ENCODE peak calls at places on chromosomes 3 and 15, in five cellular contexts. V, J, K, T and P are unnamed samples.
A peak's percentile ranks its signal among the peaks of the same experiment; 100 is the strongest.

GRCh38 chr3:46463868-46464241 is 850 bp downstream of the LTF start:
- DNase-seq in V (no peak), J (no peak), K (no peak), T (no peak), P (no peak)

GRCh38 chr15:57762302-57762701 is 55.8 kb downstream of the POLR2M start:
- DNase-seq in V (no peak), J (no peak), K (no peak), T (no peak), P (peak; percentile 39)

GRCh38 chr3:55519016-55519415 is 31.9 kb upstream of the WNT5A start:
- DNase-seq in V (no peak), J (peak; percentile 30), K (no peak), T (no peak), P (no peak)

GRCh38 chr15:70093481-70094309 is 4.0 kb downstream of the TLE3 start:
- DNase-seq in V (no peak), J (no peak), K (peak; percentile 71), T (peak; percentile 85), P (peak; percentile 44)

GRCh38 chr15:85318048-85318731 is 62.2 kb upstream of the AKAP13 start:
- DNase-seq in V (no peak), J (peak; percentile 75), K (no peak), T (peak; percentile 38), P (no peak)

GRCh38 chr3:141392416-141392815 is 24.1 kb downstream of the ZBTB38 start:
- DNase-seq in V (no peak), J (no peak), K (no peak), T (no peak), P (no peak)

GRCh38 chr3:126983276-126983652 is 349 bp downstream of the PLXNA1 start:
- DNase-seq in V (no peak), J (no peak), K (no peak), T (no peak), P (no peak)

GRCh38 chr15:99423186-99424130 is 142.3 kb upstream of the MEF2A start:
- DNase-seq in V (no peak), J (no peak), K (no peak), T (no peak), P (no peak)

GRCh38 chr3:190877925-190878324 is 15.4 kb upstream of the GMNC start:
- DNase-seq in V (no peak), J (peak; percentile 25), K (no peak), T (no peak), P (no peak)

GRCh38 chr15:89654311-89654761 is 931 bp downstream of the KIF7 start:
- DNase-seq in V (no peak), J (no peak), K (no peak), T (no peak), P (no peak)

GRCh38 chr3:87436781-87437543 is 160.6 kb upstream of the POU1F1 start:
- DNase-seq in V (no peak), J (no peak), K (no peak), T (no peak), P (no peak)

GRCh38 chr3:22980346-22980745 is 222.8 kb upstream of the UBE2E2 start:
- DNase-seq in V (no peak), J (no peak), K (no peak), T (no peak), P (no peak)

GRCh38 chr15:49301562-49301961 is 121.5 kb upstream of the FGF7 start:
- DNase-seq in V (no peak), J (no peak), K (no peak), T (no peak), P (no peak)

GRCh38 chr15:40911139-40911538 is 16.9 kb downstream of the VPS18 start:
- DNase-seq in V (no peak), J (no peak), K (no peak), T (no peak), P (no peak)

GRCh38 chr3:62374375-62374876 is 1.1 kb upstream of the FEZF2 start:
- DNase-seq in V (no peak), J (no peak), K (no peak), T (no peak), P (no peak)

GRCh38 chr3:1092061-1092460 is 763 bp upstream of the CNTN6 start:
- DNase-seq in V (no peak), J (no peak), K (no peak), T (no peak), P (no peak)

GRCh38 chr15:51516291-51516690 is 106.3 kb downstream of the DMXL2 start:
- DNase-seq in V (no peak), J (no peak), K (no peak), T (no peak), P (no peak)

GRCh38 chr3:12598890-12599289 is 42.0 kb downstream of the MKRN2 start:
- DNase-seq in V (no peak), J (no peak), K (no peak), T (no peak), P (no peak)

GRCh38 chr15:95025924-95026728 is 794.8 kb downstream of the MCTP2 start:
- DNase-seq in V (peak; percentile 76), J (peak; percentile 32), K (no peak), T (peak; percentile 64), P (no peak)

GRCh38 chr3:131895766-131896165 is 139.0 kb downstream of the CPNE4 start:
- DNase-seq in V (no peak), J (no peak), K (no peak), T (no peak), P (no peak)

GRCh38 chr3:107430214-107431047 is 53.2 kb downstream of the CCDC54 start:
- DNase-seq in V (peak; percentile 37), J (peak; percentile 25), K (no peak), T (no peak), P (no peak)

GRCh38 chr15:64842099-64842940 is 605 bp downstream of the PLEKHO2 start:
- DNase-seq in V (peak; percentile 42), J (peak; percentile 44), K (no peak), T (no peak), P (no peak)

GRCh38 chr15:85750807-85751730 is 43.7 kb downstream of the KLHL25 start:
- DNase-seq in V (no peak), J (no peak), K (peak; percentile 18), T (peak; percentile 24), P (no peak)

GRCh38 chr15:60787737-60788513 is 309.0 kb upstream of the ICE2 start:
- DNase-seq in V (no peak), J (peak; percentile 8), K (no peak), T (no peak), P (no peak)

GRCh38 chr3:24483873-24484272 is 10.8 kb downstream of the THRB start:
- DNase-seq in V (peak; percentile 48), J (no peak), K (no peak), T (no peak), P (no peak)

GRCh38 chr3:11187678-11188077 is 33.4 kb downstream of the HRH1 start:
- DNase-seq in V (no peak), J (no peak), K (no peak), T (no peak), P (no peak)

GRCh38 chr3:172208586-172209332 is 169.4 kb downstream of the FNDC3B start:
- DNase-seq in V (no peak), J (no peak), K (no peak), T (no peak), P (no peak)

GRCh38 chr3:127208483-127209100 is 15.7 kb downstream of the PRR23E start:
- DNase-seq in V (no peak), J (no peak), K (no peak), T (peak; percentile 24), P (peak; percentile 72)

GRCh38 chr15:77396692-77397091 is 23.2 kb downstream of the PEAK1 start:
- DNase-seq in V (no peak), J (no peak), K (no peak), T (no peak), P (no peak)

GRCh38 chr15:61084944-61085367 is 144.1 kb downstream of the RORA start:
- DNase-seq in V (no peak), J (no peak), K (no peak), T (no peak), P (no peak)

GRCh38 chr3:14244521-14244920 is 65.9 kb downstream of the LSM3 start:
- DNase-seq in V (no peak), J (no peak), K (no peak), T (no peak), P (no peak)

GRCh38 chr3:50435382-50435781 is 68.1 kb downstream of the CACNA2D2 start:
- DNase-seq in V (no peak), J (no peak), K (no peak), T (no peak), P (no peak)

GRCh38 chr3:185837409-185837808 is 12.6 kb upstream of the IGF2BP2 start:
- DNase-seq in V (no peak), J (no peak), K (no peak), T (no peak), P (no peak)

GRCh38 chr15:41894791-41895463 is 1.1 kb upstream of the SPTBN5 start:
- DNase-seq in V (peak; percentile 22), J (peak; percentile 13), K (peak; percentile 71), T (peak; percentile 68), P (peak; percentile 62)

GRCh38 chr3:101544181-101544850 is 17.4 kb upstream of the TRMT10C start:
- DNase-seq in V (no peak), J (no peak), K (no peak), T (no peak), P (no peak)

GRCh38 chr3:155884292-155884691 is 13.8 kb downstream of the GMPS start:
- DNase-seq in V (no peak), J (no peak), K (no peak), T (no peak), P (no peak)

DNA sequence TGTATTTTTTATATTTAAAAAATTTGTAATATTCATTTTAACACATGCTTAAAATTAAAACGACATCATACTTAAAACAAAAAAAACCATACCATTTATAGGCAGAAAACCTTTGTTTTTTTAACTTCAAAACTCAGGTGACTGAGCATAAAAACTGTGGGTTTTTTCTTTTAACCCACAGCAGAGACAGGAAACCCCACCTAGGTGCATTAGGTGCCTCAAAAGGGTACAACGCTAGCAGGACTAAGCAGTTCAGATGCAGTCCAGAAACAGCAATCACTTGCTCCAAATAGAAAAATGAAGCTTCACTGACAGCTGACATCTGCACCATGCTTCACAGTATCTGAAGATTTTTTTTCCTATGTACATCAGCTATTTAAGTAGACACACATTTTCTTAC is 52.3 kb downstream of the GLB1 start:
- DNase-seq in V (no peak), J (no peak), K (no peak), T (no peak), P (no peak)
- TF ChIP-seq POLR2A in V (no peak), J (no peak), K (no peak), T (no peak), P (no peak)

GRCh38 chr3:27451845-27452244 is 32.3 kb downstream of the SLC4A7 start:
- DNase-seq in V (no peak), J (no peak), K (no peak), T (no peak), P (no peak)
- H3K4me3 ChIP-seq in V (no peak overlapping the region), J (no peak overlapping the region), K (no peak overlapping the region), T (no peak overlapping the region), P (no peak overlapping the region)

GRCh38 chr3:66983101-66983500 is 15.0 kb upstream of the KBTBD8 start:
- DNase-seq in V (no peak), J (no peak), K (no peak), T (no peak), P (no peak)
- TF ChIP-seq CTCF in V (no peak), J (no peak), K (no peak), T (no peak), P (no peak)

DNA sequence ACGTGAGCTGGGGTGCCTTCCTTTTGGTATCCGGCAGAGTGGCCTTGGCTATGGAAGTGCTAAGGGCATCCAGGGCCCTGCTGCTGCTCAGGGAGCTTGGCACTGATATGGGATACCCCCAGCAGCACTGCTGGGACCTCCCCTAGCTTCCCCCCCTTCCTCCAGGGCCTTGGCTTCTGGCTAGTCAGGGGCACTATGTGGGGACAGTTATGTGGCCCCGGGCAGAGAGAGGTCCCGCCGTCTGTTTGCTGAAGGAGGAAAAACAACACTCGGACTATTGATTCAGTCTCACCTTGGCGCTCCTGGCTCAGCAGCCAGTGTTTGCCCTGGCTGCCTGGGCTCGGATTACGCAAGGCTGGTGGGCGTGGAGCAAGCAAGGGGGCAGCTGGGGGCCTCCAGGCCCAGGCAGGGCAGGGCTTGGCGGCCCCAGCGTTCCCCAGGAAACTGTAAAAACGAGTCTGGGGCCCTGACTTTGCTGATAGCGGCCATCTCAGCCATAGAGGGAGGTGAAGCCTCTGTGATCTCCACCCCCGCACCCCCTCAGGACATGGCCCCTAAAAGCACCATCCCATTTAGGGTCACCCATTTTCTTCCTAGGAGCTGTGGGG is 5.7 kb downstream of the FURIN start:
- DNase-seq in V (no peak), J (peak; percentile 73), K (no peak), T (peak; percentile 76), P (no peak)
- TF ChIP-seq POLR2A in V (no peak), J (no peak), K (no peak), T (no peak), P (no peak)